ENCODE peak calls at places on chromosome 1, in five cellular contexts. A is heart left ventricle; H is CD8-positive, alpha-beta T cell; Y is ovary; J is mesendoderm. S is an unnamed sample.
A peak's percentile ranks its signal among the peaks of the same experiment; 100 is the strongest.

GRCh38 chr1:197595244-197595904 is 179.9 kb downstream of the DENND1B start:
- DNase-seq in A (no peak), J (peak; percentile 86), H (no peak), Y (no peak), S (no peak)

GRCh38 chr1:172533511-172534116 is 664 bp downstream of the SUCO start:
- DNase-seq in H (peak; percentile 29), A (no peak), J (peak; percentile 59), Y (peak; percentile 36), S (peak; percentile 46)

GRCh38 chr1:159012495-159012894 is 2.8 kb downstream of the IFI16 start:
- DNase-seq in Y (no peak), A (no peak), J (no peak), H (peak; percentile 32), S (no peak)

GRCh38 chr1:36123357-36123756 is 1.7 kb downstream of the COL8A2 start:
- DNase-seq in Y (no peak), A (no peak), H (no peak), J (no peak), S (no peak)

GRCh38 chr1:198047913-198048312 is 108.9 kb upstream of the NEK7 start:
- DNase-seq in J (no peak), H (no peak), Y (no peak), A (no peak), S (no peak)

GRCh38 chr1:208243522-208243850 is 698 bp downstream of the PLXNA2 start:
- DNase-seq in A (no peak), Y (no peak), J (no peak), H (peak; percentile 17), S (no peak)

GRCh38 chr1:15290382-15290781 is 43.4 kb downstream of the FHAD1 start:
- DNase-seq in J (no peak), H (no peak), Y (no peak), A (no peak), S (no peak)

GRCh38 chr1:15323351-15323988 is 76.4 kb downstream of the FHAD1 start:
- DNase-seq in J (peak; percentile 74), H (peak; percentile 76), A (peak; percentile 77), Y (peak; percentile 82), S (peak; percentile 85)

GRCh38 chr1:67760030-67760821 is 73.0 kb downstream of the GNG12 start:
- DNase-seq in H (peak; percentile 66), J (peak; percentile 72), Y (peak; percentile 66), A (no peak), S (peak; percentile 60)

GRCh38 chr1:235087906-235088305 is 40.7 kb downstream of the TOMM20 start:
- DNase-seq in A (no peak), Y (no peak), H (no peak), J (no peak), S (no peak)

GRCh38 chr1:94515548-94515947 is 26.0 kb downstream of the F3 start:
- DNase-seq in A (no peak), H (no peak), Y (no peak), J (no peak), S (no peak)

GRCh38 chr1:42000781-42001180 is 82.1 kb upstream of the HIVEP3 start:
- DNase-seq in J (no peak), Y (no peak), H (no peak), A (no peak), S (no peak)

GRCh38 chr1:21511579-21512522 is 2.6 kb downstream of the ALPL start:
- DNase-seq in A (no peak), H (no peak), J (peak; percentile 61), Y (no peak), S (peak; percentile 88)

GRCh38 chr1:209267968-209268367 is 315.5 kb upstream of the CAMK1G start:
- DNase-seq in Y (no peak), A (no peak), J (peak; percentile 69), H (no peak), S (no peak)

DNA sequence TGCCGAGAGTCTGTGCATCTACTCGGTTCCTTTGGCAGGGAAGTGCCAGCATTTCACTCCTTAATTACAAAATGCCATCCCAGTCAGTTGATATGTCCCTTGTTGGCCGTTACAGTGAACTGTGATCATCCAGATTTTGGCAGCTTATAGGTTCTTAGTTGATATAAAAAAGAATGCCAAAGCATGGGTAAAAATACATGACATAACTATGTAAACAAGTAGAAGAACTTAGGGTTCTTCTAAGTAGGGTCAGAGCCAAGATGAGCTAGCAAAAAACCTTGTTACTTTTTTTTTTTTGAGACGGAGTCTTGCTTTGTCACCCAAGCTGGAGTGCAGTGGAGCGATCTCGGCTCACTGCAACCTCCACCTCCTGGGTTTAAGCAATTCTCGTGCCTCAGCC is 76.6 kb downstream of the UBE4B start:
- DNase-seq in H (no peak), Y (no peak), A (no peak), J (no peak), S (no peak)
- H3K4me3 ChIP-seq in H (no peak overlapping the region), Y (no peak overlapping the region), A (no peak overlapping the region), J (no peak overlapping the region), S (no peak overlapping the region)

GRCh38 chr1:231172411-231172810 is 10.6 kb downstream of the TRIM67 start:
- DNase-seq in H (no peak), A (no peak), Y (no peak), J (no peak), S (no peak)
- H3K27ac ChIP-seq in H (no peak overlapping the region), A (no peak overlapping the region), Y (no peak overlapping the region), J (no peak overlapping the region), S (no peak overlapping the region)

DNA sequence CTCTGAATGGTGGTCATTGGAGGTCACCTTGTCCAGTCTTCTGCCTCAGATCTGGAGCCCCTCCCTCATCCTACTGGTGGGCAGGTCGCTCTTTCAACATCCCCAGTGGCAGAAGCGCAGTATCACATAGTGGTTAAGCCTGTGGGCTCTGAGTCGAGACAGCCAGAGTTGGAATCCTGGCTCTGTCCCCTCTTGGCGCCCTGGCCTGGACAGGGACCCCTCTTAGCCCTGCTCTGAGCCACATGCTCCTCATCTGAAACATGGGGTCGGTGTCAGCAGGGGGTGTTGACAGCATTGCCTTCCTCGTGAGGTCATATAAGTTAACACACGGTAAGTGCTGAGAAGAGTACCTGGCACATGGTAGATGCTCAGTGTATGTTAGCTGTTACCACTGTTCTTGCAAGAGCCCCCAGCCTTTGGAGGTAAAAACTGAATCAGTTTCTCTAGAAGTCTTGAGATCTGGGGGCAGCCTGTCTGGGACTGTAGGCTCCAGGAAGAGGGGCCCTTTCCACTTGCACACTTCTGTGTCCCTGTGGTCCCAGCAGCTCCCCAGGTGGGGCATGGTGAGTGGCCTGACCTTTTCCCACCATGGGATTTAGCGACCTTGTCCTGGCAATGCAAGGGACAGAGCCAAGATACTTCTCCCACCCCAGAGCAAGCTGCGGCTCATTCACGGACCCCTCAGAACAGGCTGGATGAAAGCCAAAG is 6.4 kb downstream of the ZC3H12A start:
- DNase-seq in H (no peak), A (no peak), Y (no peak), J (no peak), S (no peak)
- H3K4me3 ChIP-seq in H (no peak overlapping the region), A (no peak overlapping the region), Y (no peak overlapping the region), J (no peak overlapping the region), S (no peak overlapping the region)

GRCh38 chr1:12075195-12076114 is 12.4 kb downstream of the TNFRSF8 start:
- DNase-seq in A (no peak), J (peak; percentile 39), H (no peak), Y (peak; percentile 87), S (peak; percentile 70)
- H3K27ac ChIP-seq in A (no peak overlapping the region), J (no peak overlapping the region), H (no peak overlapping the region), Y (no peak overlapping the region), S (no peak overlapping the region)

GRCh38 chr1:10475510-10475909 is 760 bp downstream of the PEX14 start:
- DNase-seq in A (no peak), Y (no peak), J (no peak), H (no peak), S (no peak)
- H3K4me3 ChIP-seq in A (peak overlapping the region; percentile 96), Y (peak overlapping the region; percentile 90), J (peak overlapping the region; percentile 83), H (peak overlapping the region; percentile 66), S (peak overlapping the region; percentile 74)

GRCh38 chr1:54866801-54867716 is 19.9 kb downstream of the DHCR24 start:
- DNase-seq in Y (no peak), J (no peak), H (no peak), A (no peak), S (no peak)

GRCh38 chr1:54865238-54866073 is 21.5 kb downstream of the DHCR24 start:
- DNase-seq in A (no peak), H (no peak), J (no peak), Y (no peak), S (no peak)

GRCh38 chr1:54864460-54865208 is 22.4 kb downstream of the DHCR24 start:
- DNase-seq in H (no peak), Y (no peak), A (no peak), J (no peak), S (no peak)

GRCh38 chr1:54869173-54869851 is 17.7 kb downstream of the DHCR24 start:
- DNase-seq in J (no peak), Y (no peak), A (no peak), H (no peak), S (no peak)

GRCh38 chr1:54867717-54868057 is 19.3 kb downstream of the DHCR24 start:
- DNase-seq in H (no peak), Y (no peak), J (no peak), A (no peak), S (no peak)
- H3K27ac ChIP-seq in H (no peak overlapping the region), Y (no peak overlapping the region), J (no peak overlapping the region), A (no peak overlapping the region), S (no peak overlapping the region)

GRCh38 chr1:201023517-201023902 is at the start of gene KIF21B:
- DNase-seq in J (peak; percentile 91), Y (peak; percentile 81), A (peak; percentile 90), H (peak; percentile 92), S (peak; percentile 86)

GRCh38 chr1:201026234-201026633 is 2.7 kb upstream of the KIF21B start:
- DNase-seq in H (no peak), A (no peak), Y (no peak), J (no peak), S (no peak)

GRCh38 chr1:201022824-201023516 is 544 bp downstream of the KIF21B start:
- DNase-seq in H (peak; percentile 45), A (no peak), J (no peak), Y (peak; percentile 35), S (no peak)

GRCh38 chr1:201025571-201026002 is 2.1 kb upstream of the KIF21B start:
- DNase-seq in A (no peak), J (peak; percentile 85), H (no peak), Y (no peak), S (peak; percentile 64)

DNA sequence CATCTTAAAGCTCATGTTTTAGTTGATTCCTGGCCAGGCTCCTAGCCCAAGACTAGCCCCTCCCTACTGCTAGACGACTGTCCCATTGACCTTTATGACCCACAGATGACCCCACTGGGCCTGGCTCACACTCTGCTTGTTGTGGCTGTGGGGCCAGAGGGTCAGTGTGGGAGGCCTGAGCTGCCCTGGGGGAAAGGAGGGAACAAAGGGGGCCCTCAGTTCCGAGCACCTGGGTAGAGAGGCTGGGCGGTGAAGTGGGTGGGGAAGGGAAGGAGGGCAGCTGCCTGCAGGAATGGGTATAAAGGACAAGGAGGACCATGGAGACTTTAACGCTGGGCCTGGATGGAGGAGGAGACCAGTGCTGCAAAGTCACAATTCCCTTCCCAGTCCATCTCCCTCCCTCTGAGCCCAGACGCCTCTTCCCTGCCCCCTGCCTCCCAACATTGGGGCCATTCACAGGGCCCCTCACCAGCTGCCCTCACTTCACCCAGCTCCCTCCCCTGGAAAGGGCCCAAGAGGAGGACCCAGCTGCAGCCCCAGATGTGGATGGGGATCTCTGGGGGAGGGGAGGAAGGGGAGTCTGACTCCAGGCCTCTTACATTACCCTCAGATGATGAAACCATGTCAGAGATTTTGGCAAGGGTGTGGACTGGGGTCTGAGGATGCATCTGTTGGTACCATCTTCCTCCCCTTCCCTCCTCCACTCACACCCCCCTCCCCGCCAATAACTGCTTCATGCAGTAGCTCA is 911 bp upstream of the KIF21B start:
- DNase-seq in A (no peak), J (peak; percentile 36), Y (no peak), H (no peak), S (no peak)
- H3K4me3 ChIP-seq in A (no peak overlapping the region), J (no peak overlapping the region), Y (no peak overlapping the region), H (no peak overlapping the region), S (no peak overlapping the region)

S was measured in aorta.